ENCODE peak calls at places on chromosomes 6 and 20, in eight cellular contexts. E is CD8-positive, alpha-beta T cell; F is substantia nigra; X is transverse colon; T is astrocyte; I is colonic mucosa; O is psoas muscle; V is IMR-90. Y is an unnamed sample.

GRCh38 chr6:154951400-154952200 is 43.5 kb upstream of the TIAM2 start:
- DNase-seq in F (no peak), X (no peak), E (peak; percentile 54), I (no peak), V (no peak), T (peak; percentile 41), O (no peak), Y (no peak)

GRCh38 chr6:170152989-170153388 is 137.9 kb downstream of the DLL1 start:
- DNase-seq in V (no peak), O (no peak), I (peak; percentile 36), T (peak; percentile 45), X (peak; percentile 63), E (no peak), F (no peak), Y (peak; percentile 81)

GRCh38 chr6:17478946-17479345 is 85.6 kb downstream of the CAP2 start:
- DNase-seq in V (no peak), F (no peak), X (no peak), I (no peak), T (no peak), O (no peak), E (no peak), Y (no peak)

GRCh38 chr6:39153766-39154397 is 38.9 kb upstream of the SAYSD1 start:
- DNase-seq in F (no peak), V (no peak), O (no peak), E (no peak), T (no peak), I (no peak), X (no peak), Y (no peak)

GRCh38 chr6:144730088-144730640 is 445.0 kb downstream of the UTRN start:
- DNase-seq in X (no peak), E (no peak), I (no peak), T (no peak), O (no peak), F (no peak), V (no peak), Y (no peak)

GRCh38 chr20:54643761-54644160 is 168.4 kb downstream of the DOK5 start:
- DNase-seq in T (peak; percentile 90), V (peak; percentile 73), I (no peak), F (no peak), E (no peak), X (no peak), O (no peak), Y (peak; percentile 56)

GRCh38 chr6:47111685-47112084 is 69.6 kb upstream of the ADGRF1 start:
- DNase-seq in F (no peak), V (peak; percentile 60), E (no peak), T (peak; percentile 47), O (no peak), X (peak; percentile 56), I (peak; percentile 82), Y (no peak)

GRCh38 chr6:53178837-53179432 is 30.3 kb upstream of the GCM1 start:
- DNase-seq in X (no peak), O (no peak), F (no peak), T (no peak), E (no peak), I (no peak), V (no peak), Y (no peak)

GRCh38 chr6:154412106-154412820 is 55.7 kb upstream of the IPCEF1 start:
- DNase-seq in O (no peak), V (peak; percentile 22), X (no peak), F (no peak), E (no peak), I (no peak), T (peak; percentile 44), Y (no peak)

GRCh38 chr6:151044465-151045441 is 179.3 kb downstream of the MTHFD1L start:
- DNase-seq in X (peak; percentile 87), V (peak; percentile 93), F (no peak), O (peak; percentile 52), E (no peak), T (peak; percentile 91), I (peak; percentile 92), Y (peak; percentile 97)

GRCh38 chr6:73367761-73368355 is 1.8 kb downstream of the OOEP start:
- DNase-seq in V (no peak), E (no peak), I (no peak), O (no peak), T (no peak), F (no peak), X (no peak), Y (no peak)

GRCh38 chr6:83092756-83093399 is 25.4 kb downstream of the DOP1A start:
- DNase-seq in E (no peak), O (no peak), F (no peak), V (peak; percentile 78), X (no peak), T (peak; percentile 58), I (no peak), Y (no peak)

GRCh38 chr6:90217621-90218496 is 78.8 kb downstream of the BACH2 start:
- DNase-seq in X (no peak), F (no peak), I (peak; percentile 36), V (no peak), E (peak; percentile 80), O (no peak), T (no peak), Y (peak; percentile 76)

GRCh38 chr6:151679081-151679480 is 128.4 kb upstream of the ESR1 start:
- DNase-seq in O (peak; percentile 37), X (no peak), E (no peak), T (peak; percentile 44), I (no peak), F (no peak), V (peak; percentile 18), Y (peak; percentile 23)

GRCh38 chr6:89977808-89978748 is 83.8 kb downstream of the GJA10 start:
- DNase-seq in F (no peak), E (no peak), O (peak; percentile 17), I (no peak), V (peak; percentile 93), T (peak; percentile 91), X (no peak), Y (no peak)

DNA sequence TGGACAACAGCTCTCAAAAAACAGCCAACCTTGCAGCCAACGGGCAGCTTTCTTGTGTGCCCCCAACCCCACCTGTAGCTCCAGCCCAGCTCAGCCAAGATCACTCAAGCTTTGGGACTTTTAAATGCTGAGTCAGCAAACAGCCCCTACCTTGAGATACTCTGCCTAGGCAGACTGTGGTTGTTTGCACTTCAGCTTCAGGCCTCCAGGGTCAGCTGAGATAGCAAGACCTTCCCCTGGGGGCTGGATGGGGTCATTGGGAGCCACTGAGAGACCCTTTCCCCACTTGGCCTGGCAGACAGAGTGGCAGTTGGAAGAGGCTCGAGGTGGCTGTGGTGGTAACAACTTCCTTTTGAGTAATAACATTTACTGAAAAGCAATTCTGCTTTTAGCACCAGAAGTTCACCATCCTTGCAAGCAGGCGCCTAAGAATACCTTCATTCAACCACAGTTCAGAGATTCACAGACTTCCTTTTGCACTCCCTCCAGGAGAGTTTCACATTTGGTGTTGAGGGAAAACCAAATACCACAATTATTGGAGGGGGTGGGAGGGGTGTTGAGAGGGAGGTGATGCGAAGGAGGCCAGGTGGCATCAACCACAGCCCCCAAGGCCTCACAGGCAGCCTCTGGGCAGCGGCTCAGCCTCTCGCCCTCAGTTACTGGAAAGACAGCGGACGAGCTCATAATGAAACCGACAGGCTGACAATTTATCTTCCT is 148.0 kb downstream of the CEBPB start:
- DNase-seq in O (no peak), E (peak; percentile 33), F (no peak), V (peak; percentile 23), X (no peak), I (no peak), T (peak; percentile 59), Y (no peak)
- H3K27ac ChIP-seq in O (no peak overlapping the region), E (no peak overlapping the region), F (peak overlapping the region; percentile 10), V (peak overlapping the region; percentile 64), X (peak overlapping the region; percentile 30), I (peak overlapping the region; percentile 41), T (peak overlapping the region; percentile 53), Y (peak overlapping the region; percentile 56)

DNA sequence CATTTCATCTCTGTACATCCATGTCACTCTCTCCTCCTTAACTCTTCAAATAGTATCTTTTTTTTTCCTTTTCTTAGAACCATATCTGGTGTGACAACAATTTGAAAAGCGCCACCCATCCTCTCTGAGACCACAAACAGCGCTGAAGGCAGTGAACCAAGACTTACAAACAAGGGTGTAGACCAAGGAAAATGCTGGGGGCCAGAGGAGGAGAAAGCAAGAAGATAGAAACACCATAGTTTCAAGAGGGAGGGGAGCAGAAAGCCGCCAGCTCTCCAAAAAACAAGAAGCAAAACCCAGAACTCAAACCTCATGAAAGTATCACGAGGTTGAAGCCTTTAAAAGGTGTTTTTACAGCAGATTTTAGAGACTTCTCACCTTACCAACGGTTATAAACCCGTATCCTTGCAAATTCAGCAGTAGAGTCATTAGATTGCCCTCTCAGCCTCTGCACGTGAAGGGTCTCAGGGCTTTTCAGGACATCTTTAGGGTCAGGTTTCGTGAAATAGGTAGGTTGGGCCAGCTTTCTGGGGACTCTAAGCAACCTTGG is 13.3 kb upstream of the RIPOR2 start:
- DNase-seq in V (no peak), I (no peak), T (no peak), O (no peak), F (no peak), E (peak; percentile 73), X (peak; percentile 23), Y (no peak)
- H3K27ac ChIP-seq in V (no peak overlapping the region), I (no peak overlapping the region), T (no peak overlapping the region), O (no peak overlapping the region), F (no peak overlapping the region), E (peak overlapping the region; percentile 50), X (no peak overlapping the region), Y (no peak overlapping the region)

GRCh38 chr6:21984135-21984534 is 312.7 kb downstream of the PRL start:
- DNase-seq in E (no peak), F (no peak), T (no peak), X (no peak), I (no peak), V (no peak), O (no peak), Y (no peak)

GRCh38 chr6:21986703-21987102 is 310.1 kb downstream of the PRL start:
- DNase-seq in E (no peak), T (no peak), I (no peak), F (no peak), O (no peak), X (no peak), V (no peak), Y (no peak)

GRCh38 chr6:21985904-21986303 is 310.9 kb downstream of the PRL start:
- DNase-seq in V (no peak), E (no peak), O (no peak), X (no peak), F (no peak), I (no peak), T (no peak), Y (no peak)

GRCh38 chr6:21984551-21984950 is 312.3 kb downstream of the PRL start:
- DNase-seq in X (no peak), F (no peak), V (no peak), T (peak; percentile 63), I (no peak), O (no peak), E (no peak), Y (no peak)

DNA sequence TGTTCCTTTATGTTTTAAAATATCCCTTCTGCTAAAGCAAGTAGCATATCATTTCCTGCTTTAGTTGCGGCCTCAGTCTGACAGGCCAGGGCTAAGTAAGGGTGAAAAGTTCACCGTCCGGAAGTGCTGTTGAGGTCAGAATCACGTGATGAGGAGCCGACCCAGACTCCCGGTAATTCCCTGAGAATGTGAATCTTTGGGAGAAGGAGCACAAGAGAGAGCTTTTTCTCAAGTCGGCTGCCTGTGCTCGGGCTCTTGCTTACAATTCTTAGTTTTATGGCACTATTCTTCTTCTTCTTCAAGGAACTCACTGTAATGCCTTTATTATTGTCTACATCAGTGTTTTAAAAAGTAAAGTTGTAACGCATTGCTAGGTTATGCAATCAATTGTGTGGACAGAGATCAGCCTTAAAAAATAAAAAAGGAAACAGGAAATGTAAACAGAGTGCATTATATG is 309.3 kb downstream of the PRL start:
- DNase-seq in T (peak; percentile 96), V (peak; percentile 97), O (peak; percentile 58), F (no peak), X (peak; percentile 73), I (peak; percentile 80), E (no peak), Y (peak; percentile 67)
- H3K27ac ChIP-seq in T (peak overlapping the region; percentile 77), V (peak overlapping the region; percentile 83), O (peak overlapping the region; percentile 60), F (no peak overlapping the region), X (peak overlapping the region; percentile 81), I (peak overlapping the region; percentile 42), E (no peak overlapping the region), Y (peak overlapping the region; percentile 23)

GRCh38 chr6:27250277-27250954 is 2.9 kb downstream of the PRSS16 start:
- DNase-seq in X (no peak), V (no peak), O (no peak), I (no peak), E (no peak), T (no peak), F (no peak), Y (no peak)
- H3K27ac ChIP-seq in X (peak overlapping the region; percentile 94), V (no peak overlapping the region), O (no peak overlapping the region), I (peak overlapping the region; percentile 97), E (no peak overlapping the region), T (no peak overlapping the region), F (no peak overlapping the region), Y (peak overlapping the region; percentile 96)